ENCODE peak calls at places on chromosomes 4 and X, in seven cellular contexts. G, L, N, U, C, Y and F are unnamed samples.

GRCh38 chr4:23932186-23932585 is 42.3 kb upstream of the PPARGC1A start:
- DNase-seq in L (no peak), C (no peak), U (no peak), Y (no peak), N (no peak), G (no peak), F (no peak)

GRCh38 chrX:14228611-14229010 is 198.9 kb upstream of the GEMIN8 start:
- DNase-seq in C (no peak), Y (no peak), N (no peak), G (no peak), U (no peak), L (no peak), F (no peak)

GRCh38 chr4:77021614-77022089 is 54.1 kb downstream of the CCNI start:
- DNase-seq in N (no peak), Y (no peak), G (no peak), C (no peak), U (no peak), L (no peak), F (no peak)

GRCh38 chrX:63768760-63769159 is 16.3 kb downstream of the ARHGEF9 start:
- DNase-seq in G (no peak), N (no peak), U (no peak), Y (no peak), L (no peak), C (no peak), F (no peak)

GRCh38 chr4:55032179-55032578 is 93.2 kb downstream of the KDR start:
- DNase-seq in U (no peak), G (no peak), L (no peak), N (no peak), C (no peak), Y (no peak), F (no peak)

GRCh38 chr4:96599752-96600151 is 759.9 kb downstream of the PDHA2 start:
- DNase-seq in L (no peak), C (no peak), G (no peak), N (no peak), Y (no peak), U (no peak), F (no peak)

GRCh38 chr4:169963998-169964397 is 62.2 kb downstream of the MFAP3L start:
- DNase-seq in G (no peak), Y (no peak), U (no peak), C (no peak), L (no peak), N (no peak), F (no peak)

GRCh38 chrX:30196322-30196721 is 19.0 kb upstream of the MAGEB2 start:
- DNase-seq in C (no peak), L (no peak), G (no peak), Y (no peak), N (no peak), U (no peak), F (no peak)

GRCh38 chrX:85026170-85026569 is 22.5 kb downstream of the APOOL start:
- DNase-seq in Y (no peak), G (no peak), N (no peak), L (no peak), U (no peak), C (no peak), F (no peak)

GRCh38 chr4:16597829-16598228 is 300.6 kb downstream of the LDB2 start:
- DNase-seq in L (no peak), C (no peak), N (no peak), G (no peak), Y (no peak), U (no peak), F (no peak)

GRCh38 chr4:185396724-185397402 is at the start of gene ANKRD37:
- DNase-seq in N (peak; percentile 1), Y (no peak), G (no peak), L (no peak), U (no peak), C (no peak), F (no peak)

GRCh38 chrX:67781132-67781531 is 237.3 kb downstream of the AR start:
- DNase-seq in Y (no peak), L (no peak), U (no peak), C (no peak), N (no peak), G (no peak), F (no peak)

GRCh38 chr4:120830204-120830603 is 92.3 kb downstream of the PRDM5 start:
- DNase-seq in Y (no peak), L (no peak), N (no peak), C (no peak), U (no peak), G (no peak), F (no peak)

GRCh38 chrX:150202641-150203248 is 160.4 kb upstream of the MAMLD1 start:
- DNase-seq in N (no peak), G (no peak), C (no peak), L (no peak), Y (no peak), U (no peak), F (no peak)

GRCh38 chr4:1582227-1582626 is 101.9 kb downstream of the FAM53A start:
- DNase-seq in C (no peak), U (no peak), Y (no peak), L (no peak), G (no peak), N (no peak), F (no peak)

GRCh38 chr4:93814722-93815121 is 13.8 kb upstream of the ATOH1 start:
- DNase-seq in N (no peak), L (no peak), Y (no peak), C (no peak), U (peak; percentile 78), G (no peak), F (no peak)

GRCh38 chr4:18695733-18696527 is 674.4 kb upstream of the LCORL start:
- DNase-seq in N (no peak), L (no peak), G (no peak), Y (no peak), U (no peak), C (no peak), F (no peak)

GRCh38 chr4:140697709-140698560 is 58.2 kb downstream of the TBC1D9 start:
- DNase-seq in Y (no peak), U (no peak), C (no peak), L (no peak), N (no peak), G (no peak), F (no peak)

GRCh38 chr4:78722320-78722719 is 53.8 kb upstream of the BMP2K start:
- DNase-seq in G (no peak), C (no peak), Y (no peak), L (no peak), N (no peak), U (no peak), F (no peak)

GRCh38 chrX:118630843-118631242 is 96.6 kb upstream of the IL13RA1 start:
- DNase-seq in N (no peak), U (no peak), L (no peak), Y (no peak), C (no peak), G (no peak), F (no peak)

GRCh38 chrX:24513416-24513815 is 48.3 kb downstream of the PDK3 start:
- DNase-seq in N (no peak), G (no peak), Y (no peak), C (no peak), U (no peak), L (no peak), F (no peak)

GRCh38 chrX:123481908-123482873 is 250.7 kb downstream of the THOC2 start:
- DNase-seq in N (no peak), G (no peak), L (no peak), C (no peak), Y (no peak), U (no peak), F (no peak)

GRCh38 chrX:27057883-27058282 is 405.3 kb downstream of the PPP4R3C start:
- DNase-seq in N (no peak), C (no peak), Y (no peak), L (no peak), U (no peak), G (no peak), F (no peak)

GRCh38 chr4:146637853-146638800 is 566 bp upstream of the POU4F2 start:
- DNase-seq in L (no peak), N (no peak), Y (no peak), G (no peak), C (no peak), U (no peak), F (no peak)

GRCh38 chr4:24559032-24559821 is 25.1 kb downstream of the DHX15 start:
- DNase-seq in Y (no peak), N (no peak), G (no peak), U (no peak), L (no peak), C (no peak), F (no peak)

GRCh38 chrX:153885968-153886903 is at the start of gene L1CAM:
- DNase-seq in C (no peak), Y (peak; percentile 38), G (peak; percentile 14), L (no peak), U (no peak), N (peak; percentile 33), F (no peak)

GRCh38 chr4:137601924-137602323 is 69.6 kb upstream of the PCDH18 start:
- DNase-seq in U (no peak), G (no peak), N (no peak), C (no peak), Y (no peak), L (no peak), F (no peak)